ENCODE peak calls at places on chromosomes 3 and 15, in seven cellular contexts. V, I, F, E, Z, S and A are unnamed samples.

GRCh38 chr15:78437107-78437761 is 782 bp upstream of the IREB2 start:
- DNase-seq in V (no peak), I (no peak), F (peak; percentile 41), E (no peak), Z (peak; percentile 32), S (no peak), A (no peak)

GRCh38 chr3:4083225-4084015 is 219.7 kb upstream of the SETMAR start:
- DNase-seq in V (no peak), I (no peak), F (no peak), E (no peak), Z (no peak), S (no peak), A (no peak)

GRCh38 chr3:177935008-177935407 is 601.2 kb upstream of the KCNMB2 start:
- DNase-seq in V (no peak), I (no peak), F (no peak), E (no peak), Z (no peak), S (peak; percentile 23), A (no peak)

GRCh38 chr3:15693340-15693739 is 91.8 kb downstream of the BTD start:
- DNase-seq in V (no peak), I (no peak), F (no peak), E (no peak), Z (no peak), S (no peak), A (peak; percentile 27)

GRCh38 chr3:117193390-117193789 is 483.8 kb downstream of the TUSC7 start:
- DNase-seq in V (no peak), I (no peak), F (no peak), E (no peak), Z (no peak), S (no peak), A (no peak)

GRCh38 chr3:49775538-49775937 is 10.8 kb downstream of the IP6K1 start:
- DNase-seq in V (no peak), I (no peak), F (no peak), E (no peak), Z (no peak), S (no peak), A (no peak)

GRCh38 chr3:172749201-172749965 is 1.1 kb upstream of the ECT2 start:
- DNase-seq in V (peak; percentile 83), I (peak; percentile 95), F (peak; percentile 52), E (no peak), Z (peak; percentile 90), S (no peak), A (peak; percentile 85)

GRCh38 chr3:124927454-124928079 is 7.0 kb downstream of the MUC13 start:
- DNase-seq in V (no peak), I (no peak), F (no peak), E (no peak), Z (no peak), S (no peak), A (no peak)

GRCh38 chr3:14429689-14430452 is 27.5 kb downstream of the SLC6A6 start:
- DNase-seq in V (no peak), I (no peak), F (no peak), E (no peak), Z (no peak), S (no peak), A (no peak)

GRCh38 chr15:91694829-91695205 is 158.7 kb upstream of the SLCO3A1 start:
- DNase-seq in V (no peak), I (peak; percentile 80), F (no peak), E (no peak), Z (peak; percentile 14), S (no peak), A (no peak)

GRCh38 chr3:51673181-51673801 is 2.2 kb downstream of the TEX264 start:
- DNase-seq in V (no peak), I (no peak), F (no peak), E (no peak), Z (no peak), S (peak; percentile 44), A (no peak)

GRCh38 chr3:13051066-13051465 is 22.2 kb downstream of the IQSEC1 start:
- DNase-seq in V (peak; percentile 0), I (no peak), F (no peak), E (no peak), Z (no peak), S (no peak), A (no peak)

GRCh38 chr3:192850501-192850981 is 67.1 kb downstream of the MB21D2 start:
- DNase-seq in V (no peak), I (no peak), F (no peak), E (no peak), Z (peak; percentile 37), S (no peak), A (peak; percentile 18)

GRCh38 chr3:194711913-194712312 is 26.2 kb downstream of the FAM43A start:
- DNase-seq in V (no peak), I (peak; percentile 53), F (peak; percentile 88), E (no peak), Z (peak; percentile 69), S (peak; percentile 82), A (peak; percentile 100)

GRCh38 chr3:5002174-5002870 is 23.1 kb downstream of the BHLHE40 start:
- DNase-seq in V (no peak), I (no peak), F (no peak), E (no peak), Z (no peak), S (no peak), A (no peak)

GRCh38 chr15:75043509-75044257 is 20.3 kb downstream of the PPCDC start:
- DNase-seq in V (no peak), I (peak; percentile 100), F (no peak), E (peak; percentile 76), Z (no peak), S (no peak), A (peak; percentile 82)

GRCh38 chr3:46693897-46694235 is 387 bp upstream of the ALS2CL start:
- DNase-seq in V (no peak), I (no peak), F (no peak), E (no peak), Z (no peak), S (no peak), A (peak; percentile 12)